ENCODE peak calls at places on chromosome 4, in ten cellular contexts. R is GM13976, I is C1 segment of cervical spinal cord, P is nephron progenitor cell, C is head of caudate nucleus, U is left ventricle myocardium inferior, Z is suprapubic skin, J is omental fat pad, K is posterior cingulate gyrus, O is ovary. V is an unnamed sample.

GRCh38 chr4:7547368-7548040 is 112.8 kb upstream of the PSAPL1 start:
- DNase-seq in R (no peak), I (no peak), P (no peak), C (no peak), U (no peak), Z (no peak), J (no peak), K (no peak), O (no peak), V (no peak)

GRCh38 chr4:173517781-173518371 is 12.2 kb downstream of the HAND2 start:
- DNase-seq in R (no peak), I (no peak), P (peak), C (no peak), U (no peak), Z (no peak), J (no peak), K (no peak), O (no peak), V (no peak)

GRCh38 chr4:20318011-20318898 is 66.5 kb downstream of the SLIT2 start:
- DNase-seq in R (no peak), I (peak), P (no peak), C (no peak), U (no peak), Z (no peak), J (no peak), K (no peak), O (no peak), V (peak)

GRCh38 chr4:7763788-7764187 is 175.9 kb downstream of the AFAP1 start:
- DNase-seq in R (no peak), I (no peak), P (no peak), C (no peak), U (no peak), Z (no peak), J (no peak), K (no peak), O (no peak), V (no peak)

GRCh38 chr4:69122476-69122875 is 26.2 kb downstream of the UGT2B7 start:
- DNase-seq in R (peak), I (no peak), P (no peak), C (no peak), U (no peak), Z (no peak), J (no peak), K (no peak), O (no peak), V (peak)

GRCh38 chr4:7581477-7581876 is 146.7 kb upstream of the PSAPL1 start:
- DNase-seq in R (no peak), I (no peak), P (peak), C (no peak), U (no peak), Z (no peak), J (no peak), K (no peak), O (peak), V (peak)

GRCh38 chr4:57023104-57023503 is 44.4 kb downstream of the POLR2B start:
- DNase-seq in R (no peak), I (no peak), P (no peak), C (no peak), U (no peak), Z (no peak), J (no peak), K (no peak), O (no peak), V (no peak)

GRCh38 chr4:97624204-97624603 is 519.1 kb downstream of the STPG2 start:
- DNase-seq in R (no peak), I (no peak), P (no peak), C (no peak), U (no peak), Z (no peak), J (no peak), K (no peak), O (no peak), V (no peak)

GRCh38 chr4:52408037-52408436 is 251.1 kb downstream of the USP46 start:
- DNase-seq in R (no peak), I (no peak), P (no peak), C (no peak), U (no peak), Z (no peak), J (no peak), K (no peak), O (no peak), V (no peak)

GRCh38 chr4:56218230-56218895 is 168.9 kb downstream of the AASDH start:
- DNase-seq in R (no peak), I (no peak), P (no peak), C (no peak), U (no peak), Z (no peak), J (no peak), K (no peak), O (no peak), V (no peak)

GRCh38 chr4:76216521-76216920 is 2.9 kb upstream of the SCARB2 start:
- DNase-seq in R (no peak), I (no peak), P (no peak), C (no peak), U (no peak), Z (no peak), J (no peak), K (no peak), O (no peak), V (no peak)

GRCh38 chr4:96170198-96170597 is 330.3 kb downstream of the PDHA2 start:
- DNase-seq in R (peak), I (no peak), P (no peak), C (no peak), U (no peak), Z (no peak), J (no peak), K (no peak), O (no peak), V (peak)

GRCh38 chr4:1693131-1693896 is 9.2 kb upstream of the FAM53A start:
- DNase-seq in R (peak), I (peak), P (peak), C (peak), U (peak), Z (no peak), J (no peak), K (peak), O (peak), V (peak)

GRCh38 chr4:169311643-169312365 is 41.0 kb upstream of the SH3RF1 start:
- DNase-seq in R (peak), I (peak), P (peak), C (peak), U (no peak), Z (no peak), J (no peak), K (no peak), O (no peak), V (peak)

GRCh38 chr4:183326853-183327252 is 4.6 kb upstream of the CLDN24 start:
- DNase-seq in R (no peak), I (no peak), P (no peak), C (no peak), U (no peak), Z (no peak), J (no peak), K (no peak), O (no peak), V (no peak)

GRCh38 chr4:38166082-38166481 is 205.9 kb downstream of the PTTG2 start:
- DNase-seq in R (no peak), I (no peak), P (no peak), C (no peak), U (no peak), Z (no peak), J (no peak), K (no peak), O (no peak), V (no peak)